ENCODE peak calls at places on chromosomes 13 and 19, in nine cellular contexts. One of them, this sample, is unnamed.

GRCh38 chr13:39540929-39541605 is 61.9 kb downstream of the LHFPL6 start:
- DNase-seq in neural progenitor cell: no peak
- DNase-seq in iris pigment epithelial cell: no peak
- DNase-seq in substantia nigra: no peak
- DNase-seq in A549: no peak
- DNase-seq in activated T-helper 2 cell treated with anti-CD3 and anti-CD28 coated beads, Interferon-gamma antibody, Interleukin-2, Interleukin-4, amounts not matched to agents 10 μg/mL and 5 μg/mL and 100 μg/mL, durations not matched to agents 14 hours and 24 hours and 36 hours: no peak
- DNase-seq in GM12865: no peak
- DNase-seq in islet precursor cell: no peak
- DNase-seq in GM23338: no peak
- DNase-seq in this sample: no peak

GRCh38 chr13:91101436-91101835 is 246.1 kb upstream of the MIR17HG start:
- DNase-seq in neural progenitor cell: peak
- DNase-seq in iris pigment epithelial cell: no peak
- DNase-seq in substantia nigra: no peak
- DNase-seq in A549: no peak
- DNase-seq in activated T-helper 2 cell treated with anti-CD3 and anti-CD28 coated beads, Interferon-gamma antibody, Interleukin-2, Interleukin-4, amounts not matched to agents 10 μg/mL and 5 μg/mL and 100 μg/mL, durations not matched to agents 14 hours and 24 hours and 36 hours: no peak
- DNase-seq in GM12865: no peak
- DNase-seq in islet precursor cell: no peak
- DNase-seq in GM23338: peak
- DNase-seq in this sample: no peak

GRCh38 chr13:43935878-43936277 is 56.2 kb downstream of the LACC1 start:
- DNase-seq in neural progenitor cell: no peak
- DNase-seq in iris pigment epithelial cell: no peak
- DNase-seq in substantia nigra: no peak
- DNase-seq in A549: no peak
- DNase-seq in activated T-helper 2 cell treated with anti-CD3 and anti-CD28 coated beads, Interferon-gamma antibody, Interleukin-2, Interleukin-4, amounts not matched to agents 10 μg/mL and 5 μg/mL and 100 μg/mL, durations not matched to agents 14 hours and 24 hours and 36 hours: no peak
- DNase-seq in GM12865: no peak
- DNase-seq in islet precursor cell: no peak
- DNase-seq in GM23338: no peak
- DNase-seq in this sample: no peak

GRCh38 chr19:58480831-58481230 is 4.7 kb downstream of the ZNF446 start:
- DNase-seq in neural progenitor cell: no peak
- DNase-seq in iris pigment epithelial cell: no peak
- DNase-seq in substantia nigra: no peak
- DNase-seq in A549: no peak
- DNase-seq in activated T-helper 2 cell treated with anti-CD3 and anti-CD28 coated beads, Interferon-gamma antibody, Interleukin-2, Interleukin-4, amounts not matched to agents 10 μg/mL and 5 μg/mL and 100 μg/mL, durations not matched to agents 14 hours and 24 hours and 36 hours: no peak
- DNase-seq in GM12865: no peak
- DNase-seq in islet precursor cell: no peak
- DNase-seq in GM23338: no peak
- DNase-seq in this sample: no peak

GRCh38 chr13:54733639-54734038 is 1705.0 kb downstream of the OLFM4 start:
- DNase-seq in neural progenitor cell: peak
- DNase-seq in iris pigment epithelial cell: no peak
- DNase-seq in substantia nigra: no peak
- DNase-seq in A549: peak
- DNase-seq in activated T-helper 2 cell treated with anti-CD3 and anti-CD28 coated beads, Interferon-gamma antibody, Interleukin-2, Interleukin-4, amounts not matched to agents 10 μg/mL and 5 μg/mL and 100 μg/mL, durations not matched to agents 14 hours and 24 hours and 36 hours: no peak
- DNase-seq in GM12865: no peak
- DNase-seq in islet precursor cell: peak
- DNase-seq in GM23338: peak
- DNase-seq in this sample: peak

GRCh38 chr19:35607661-35608060 is 4.9 kb upstream of the HAUS5 start:
- DNase-seq in neural progenitor cell: no peak
- DNase-seq in iris pigment epithelial cell: no peak
- DNase-seq in substantia nigra: no peak
- DNase-seq in A549: no peak
- DNase-seq in activated T-helper 2 cell treated with anti-CD3 and anti-CD28 coated beads, Interferon-gamma antibody, Interleukin-2, Interleukin-4, amounts not matched to agents 10 μg/mL and 5 μg/mL and 100 μg/mL, durations not matched to agents 14 hours and 24 hours and 36 hours: no peak
- DNase-seq in GM12865: no peak
- DNase-seq in islet precursor cell: no peak
- DNase-seq in GM23338: no peak
- DNase-seq in this sample: no peak

GRCh38 chr19:2984196-2984490 is 6.8 kb downstream of the TLE6 start:
- DNase-seq in neural progenitor cell: no peak
- DNase-seq in iris pigment epithelial cell: no peak
- DNase-seq in substantia nigra: no peak
- DNase-seq in A549: no peak
- DNase-seq in activated T-helper 2 cell treated with anti-CD3 and anti-CD28 coated beads, Interferon-gamma antibody, Interleukin-2, Interleukin-4, amounts not matched to agents 10 μg/mL and 5 μg/mL and 100 μg/mL, durations not matched to agents 14 hours and 24 hours and 36 hours: no peak
- DNase-seq in GM12865: no peak
- DNase-seq in islet precursor cell: no peak
- DNase-seq in GM23338: no peak
- DNase-seq in this sample: no peak

GRCh38 chr13:90538063-90538462 is 809.4 kb upstream of the MIR17HG start:
- DNase-seq in neural progenitor cell: no peak
- DNase-seq in iris pigment epithelial cell: no peak
- DNase-seq in substantia nigra: no peak
- DNase-seq in A549: no peak
- DNase-seq in activated T-helper 2 cell treated with anti-CD3 and anti-CD28 coated beads, Interferon-gamma antibody, Interleukin-2, Interleukin-4, amounts not matched to agents 10 μg/mL and 5 μg/mL and 100 μg/mL, durations not matched to agents 14 hours and 24 hours and 36 hours: no peak
- DNase-seq in GM12865: no peak
- DNase-seq in islet precursor cell: no peak
- DNase-seq in GM23338: no peak
- DNase-seq in this sample: no peak

GRCh38 chr13:52999093-52999696 is 29.4 kb upstream of the OLFM4 start:
- DNase-seq in neural progenitor cell: no peak
- DNase-seq in iris pigment epithelial cell: no peak
- DNase-seq in substantia nigra: no peak
- DNase-seq in A549: no peak
- DNase-seq in activated T-helper 2 cell treated with anti-CD3 and anti-CD28 coated beads, Interferon-gamma antibody, Interleukin-2, Interleukin-4, amounts not matched to agents 10 μg/mL and 5 μg/mL and 100 μg/mL, durations not matched to agents 14 hours and 24 hours and 36 hours: no peak
- DNase-seq in GM12865: no peak
- DNase-seq in islet precursor cell: no peak
- DNase-seq in GM23338: no peak
- DNase-seq in this sample: peak

GRCh38 chr19:35903550-35904179 is 1.3 kb downstream of the HCST start:
- DNase-seq in neural progenitor cell: peak
- DNase-seq in iris pigment epithelial cell: peak
- DNase-seq in substantia nigra: peak
- DNase-seq in A549: peak
- DNase-seq in activated T-helper 2 cell treated with anti-CD3 and anti-CD28 coated beads, Interferon-gamma antibody, Interleukin-2, Interleukin-4, amounts not matched to agents 10 μg/mL and 5 μg/mL and 100 μg/mL, durations not matched to agents 14 hours and 24 hours and 36 hours: peak
- DNase-seq in GM12865: peak
- DNase-seq in islet precursor cell: peak
- DNase-seq in GM23338: peak
- DNase-seq in this sample: peak

GRCh38 chr13:96994030-96994848 is at the start of gene OXGR1:
- DNase-seq in neural progenitor cell: peak
- DNase-seq in iris pigment epithelial cell: no peak
- DNase-seq in substantia nigra: no peak
- DNase-seq in A549: no peak
- DNase-seq in activated T-helper 2 cell treated with anti-CD3 and anti-CD28 coated beads, Interferon-gamma antibody, Interleukin-2, Interleukin-4, amounts not matched to agents 10 μg/mL and 5 μg/mL and 100 μg/mL, durations not matched to agents 14 hours and 24 hours and 36 hours: no peak
- DNase-seq in GM12865: no peak
- DNase-seq in islet precursor cell: peak
- DNase-seq in GM23338: peak
- DNase-seq in this sample: no peak

GRCh38 chr13:77779461-77780272 is 82.2 kb downstream of the SLAIN1 start:
- DNase-seq in neural progenitor cell: peak
- DNase-seq in iris pigment epithelial cell: peak
- DNase-seq in substantia nigra: no peak
- DNase-seq in A549: peak
- DNase-seq in activated T-helper 2 cell treated with anti-CD3 and anti-CD28 coated beads, Interferon-gamma antibody, Interleukin-2, Interleukin-4, amounts not matched to agents 10 μg/mL and 5 μg/mL and 100 μg/mL, durations not matched to agents 14 hours and 24 hours and 36 hours: no peak
- DNase-seq in GM12865: peak
- DNase-seq in islet precursor cell: peak
- DNase-seq in GM23338: peak
- DNase-seq in this sample: peak

GRCh38 chr19:54357381-54357780 is 7.3 kb downstream of the LAIR1 start:
- DNase-seq in neural progenitor cell: no peak
- DNase-seq in iris pigment epithelial cell: no peak
- DNase-seq in substantia nigra: no peak
- DNase-seq in A549: no peak
- DNase-seq in activated T-helper 2 cell treated with anti-CD3 and anti-CD28 coated beads, Interferon-gamma antibody, Interleukin-2, Interleukin-4, amounts not matched to agents 10 μg/mL and 5 μg/mL and 100 μg/mL, durations not matched to agents 14 hours and 24 hours and 36 hours: no peak
- DNase-seq in GM12865: no peak
- DNase-seq in islet precursor cell: no peak
- DNase-seq in GM23338: peak
- DNase-seq in this sample: no peak

GRCh38 chr19:44848036-44848804 is 2.1 kb downstream of the NECTIN2 start:
- DNase-seq in neural progenitor cell: peak
- DNase-seq in iris pigment epithelial cell: peak
- DNase-seq in substantia nigra: no peak
- DNase-seq in A549: no peak
- DNase-seq in activated T-helper 2 cell treated with anti-CD3 and anti-CD28 coated beads, Interferon-gamma antibody, Interleukin-2, Interleukin-4, amounts not matched to agents 10 μg/mL and 5 μg/mL and 100 μg/mL, durations not matched to agents 14 hours and 24 hours and 36 hours: no peak
- DNase-seq in GM12865: no peak
- DNase-seq in islet precursor cell: peak
- DNase-seq in GM23338: peak
- DNase-seq in this sample: no peak

GRCh38 chr19:50025794-50026549 is at the start of gene ZNF473:
- DNase-seq in neural progenitor cell: peak
- DNase-seq in iris pigment epithelial cell: peak
- DNase-seq in substantia nigra: peak
- DNase-seq in A549: peak
- DNase-seq in activated T-helper 2 cell treated with anti-CD3 and anti-CD28 coated beads, Interferon-gamma antibody, Interleukin-2, Interleukin-4, amounts not matched to agents 10 μg/mL and 5 μg/mL and 100 μg/mL, durations not matched to agents 14 hours and 24 hours and 36 hours: peak
- DNase-seq in GM12865: peak
- DNase-seq in islet precursor cell: peak
- DNase-seq in GM23338: peak
- DNase-seq in this sample: peak

GRCh38 chr19:35775298-35776101 is at the start of gene ARHGAP33:
- DNase-seq in neural progenitor cell: peak
- DNase-seq in iris pigment epithelial cell: peak
- DNase-seq in substantia nigra: peak
- DNase-seq in A549: peak
- DNase-seq in activated T-helper 2 cell treated with anti-CD3 and anti-CD28 coated beads, Interferon-gamma antibody, Interleukin-2, Interleukin-4, amounts not matched to agents 10 μg/mL and 5 μg/mL and 100 μg/mL, durations not matched to agents 14 hours and 24 hours and 36 hours: peak
- DNase-seq in GM12865: peak
- DNase-seq in islet precursor cell: peak
- DNase-seq in GM23338: peak
- DNase-seq in this sample: peak

GRCh38 chr13:102774210-102774560 is 599 bp upstream of the TEX30 start:
- DNase-seq in neural progenitor cell: no peak
- DNase-seq in iris pigment epithelial cell: no peak
- DNase-seq in substantia nigra: peak
- DNase-seq in A549: no peak
- DNase-seq in activated T-helper 2 cell treated with anti-CD3 and anti-CD28 coated beads, Interferon-gamma antibody, Interleukin-2, Interleukin-4, amounts not matched to agents 10 μg/mL and 5 μg/mL and 100 μg/mL, durations not matched to agents 14 hours and 24 hours and 36 hours: no peak
- DNase-seq in GM12865: no peak
- DNase-seq in islet precursor cell: no peak
- DNase-seq in GM23338: no peak
- DNase-seq in this sample: no peak

GRCh38 chr13:109196896-109197295 is 567.5 kb downstream of the MYO16 start:
- DNase-seq in neural progenitor cell: peak
- DNase-seq in iris pigment epithelial cell: no peak
- DNase-seq in substantia nigra: no peak
- DNase-seq in A549: no peak
- DNase-seq in activated T-helper 2 cell treated with anti-CD3 and anti-CD28 coated beads, Interferon-gamma antibody, Interleukin-2, Interleukin-4, amounts not matched to agents 10 μg/mL and 5 μg/mL and 100 μg/mL, durations not matched to agents 14 hours and 24 hours and 36 hours: no peak
- DNase-seq in GM12865: no peak
- DNase-seq in islet precursor cell: no peak
- DNase-seq in GM23338: peak
- DNase-seq in this sample: no peak

GRCh38 chr19:45424191-45425058 is 708 bp upstream of the ERCC1 start:
- DNase-seq in neural progenitor cell: peak
- DNase-seq in iris pigment epithelial cell: peak
- DNase-seq in substantia nigra: no peak
- DNase-seq in A549: peak
- DNase-seq in activated T-helper 2 cell treated with anti-CD3 and anti-CD28 coated beads, Interferon-gamma antibody, Interleukin-2, Interleukin-4, amounts not matched to agents 10 μg/mL and 5 μg/mL and 100 μg/mL, durations not matched to agents 14 hours and 24 hours and 36 hours: no peak
- DNase-seq in GM12865: peak
- DNase-seq in islet precursor cell: peak
- DNase-seq in GM23338: peak
- DNase-seq in this sample: peak

GRCh38 chr19:37867831-37868230 is 38.6 kb downstream of the WDR87 start:
- DNase-seq in neural progenitor cell: no peak
- DNase-seq in iris pigment epithelial cell: peak
- DNase-seq in substantia nigra: no peak
- DNase-seq in A549: peak
- DNase-seq in activated T-helper 2 cell treated with anti-CD3 and anti-CD28 coated beads, Interferon-gamma antibody, Interleukin-2, Interleukin-4, amounts not matched to agents 10 μg/mL and 5 μg/mL and 100 μg/mL, durations not matched to agents 14 hours and 24 hours and 36 hours: no peak
- DNase-seq in GM12865: no peak
- DNase-seq in islet precursor cell: no peak
- DNase-seq in GM23338: no peak
- DNase-seq in this sample: peak

GRCh38 chr19:743168-743687 is 7.7 kb upstream of the MISP start:
- DNase-seq in neural progenitor cell: no peak
- DNase-seq in iris pigment epithelial cell: no peak
- DNase-seq in substantia nigra: no peak
- DNase-seq in A549: no peak
- DNase-seq in activated T-helper 2 cell treated with anti-CD3 and anti-CD28 coated beads, Interferon-gamma antibody, Interleukin-2, Interleukin-4, amounts not matched to agents 10 μg/mL and 5 μg/mL and 100 μg/mL, durations not matched to agents 14 hours and 24 hours and 36 hours: no peak
- DNase-seq in GM12865: peak
- DNase-seq in islet precursor cell: no peak
- DNase-seq in GM23338: peak
- DNase-seq in this sample: no peak

GRCh38 chr13:99074693-99075092 is 96.8 kb upstream of the DOCK9 start:
- DNase-seq in neural progenitor cell: no peak
- DNase-seq in iris pigment epithelial cell: no peak
- DNase-seq in substantia nigra: no peak
- DNase-seq in A549: no peak
- DNase-seq in activated T-helper 2 cell treated with anti-CD3 and anti-CD28 coated beads, Interferon-gamma antibody, Interleukin-2, Interleukin-4, amounts not matched to agents 10 μg/mL and 5 μg/mL and 100 μg/mL, durations not matched to agents 14 hours and 24 hours and 36 hours: no peak
- DNase-seq in GM12865: no peak
- DNase-seq in islet precursor cell: no peak
- DNase-seq in GM23338: no peak
- DNase-seq in this sample: no peak

GRCh38 chr13:110400786-110401533 is 93.9 kb downstream of the COL4A2 start:
- DNase-seq in neural progenitor cell: no peak
- DNase-seq in iris pigment epithelial cell: peak
- DNase-seq in substantia nigra: no peak
- DNase-seq in A549: no peak
- DNase-seq in activated T-helper 2 cell treated with anti-CD3 and anti-CD28 coated beads, Interferon-gamma antibody, Interleukin-2, Interleukin-4, amounts not matched to agents 10 μg/mL and 5 μg/mL and 100 μg/mL, durations not matched to agents 14 hours and 24 hours and 36 hours: no peak
- DNase-seq in GM12865: no peak
- DNase-seq in islet precursor cell: no peak
- DNase-seq in GM23338: no peak
- DNase-seq in this sample: no peak

GRCh38 chr13:40193290-40194203 is 472.9 kb downstream of the FOXO1 start:
- DNase-seq in neural progenitor cell: no peak
- DNase-seq in iris pigment epithelial cell: no peak
- DNase-seq in substantia nigra: peak
- DNase-seq in A549: no peak
- DNase-seq in activated T-helper 2 cell treated with anti-CD3 and anti-CD28 coated beads, Interferon-gamma antibody, Interleukin-2, Interleukin-4, amounts not matched to agents 10 μg/mL and 5 μg/mL and 100 μg/mL, durations not matched to agents 14 hours and 24 hours and 36 hours: no peak
- DNase-seq in GM12865: no peak
- DNase-seq in islet precursor cell: no peak
- DNase-seq in GM23338: no peak
- DNase-seq in this sample: no peak

GRCh38 chr19:10309423-10309822 is at the start of gene ZGLP1:
- DNase-seq in neural progenitor cell: no peak
- DNase-seq in iris pigment epithelial cell: no peak
- DNase-seq in substantia nigra: no peak
- DNase-seq in A549: no peak
- DNase-seq in activated T-helper 2 cell treated with anti-CD3 and anti-CD28 coated beads, Interferon-gamma antibody, Interleukin-2, Interleukin-4, amounts not matched to agents 10 μg/mL and 5 μg/mL and 100 μg/mL, durations not matched to agents 14 hours and 24 hours and 36 hours: no peak
- DNase-seq in GM12865: no peak
- DNase-seq in islet precursor cell: no peak
- DNase-seq in GM23338: no peak
- DNase-seq in this sample: no peak

GRCh38 chr13:24615911-24616472 is 64.2 kb upstream of the ATP12A start:
- DNase-seq in neural progenitor cell: no peak
- DNase-seq in iris pigment epithelial cell: no peak
- DNase-seq in substantia nigra: no peak
- DNase-seq in A549: no peak
- DNase-seq in activated T-helper 2 cell treated with anti-CD3 and anti-CD28 coated beads, Interferon-gamma antibody, Interleukin-2, Interleukin-4, amounts not matched to agents 10 μg/mL and 5 μg/mL and 100 μg/mL, durations not matched to agents 14 hours and 24 hours and 36 hours: no peak
- DNase-seq in GM12865: no peak
- DNase-seq in islet precursor cell: peak
- DNase-seq in GM23338: no peak
- DNase-seq in this sample: no peak

GRCh38 chr19:13347351-13347750 is 158.9 kb downstream of the CACNA1A start:
- DNase-seq in neural progenitor cell: no peak
- DNase-seq in iris pigment epithelial cell: no peak
- DNase-seq in substantia nigra: no peak
- DNase-seq in A549: no peak
- DNase-seq in activated T-helper 2 cell treated with anti-CD3 and anti-CD28 coated beads, Interferon-gamma antibody, Interleukin-2, Interleukin-4, amounts not matched to agents 10 μg/mL and 5 μg/mL and 100 μg/mL, durations not matched to agents 14 hours and 24 hours and 36 hours: no peak
- DNase-seq in GM12865: no peak
- DNase-seq in islet precursor cell: no peak
- DNase-seq in GM23338: no peak
- DNase-seq in this sample: no peak

GRCh38 chr19:19531951-19532805 is 3.5 kb downstream of the YJEFN3 start:
- DNase-seq in neural progenitor cell: peak
- DNase-seq in iris pigment epithelial cell: peak
- DNase-seq in substantia nigra: peak
- DNase-seq in A549: peak
- DNase-seq in activated T-helper 2 cell treated with anti-CD3 and anti-CD28 coated beads, Interferon-gamma antibody, Interleukin-2, Interleukin-4, amounts not matched to agents 10 μg/mL and 5 μg/mL and 100 μg/mL, durations not matched to agents 14 hours and 24 hours and 36 hours: peak
- DNase-seq in GM12865: peak
- DNase-seq in islet precursor cell: peak
- DNase-seq in GM23338: peak
- DNase-seq in this sample: peak

GRCh38 chr19:1492474-1493006 is 1.6 kb downstream of the REEP6 start:
- DNase-seq in neural progenitor cell: no peak
- DNase-seq in iris pigment epithelial cell: no peak
- DNase-seq in substantia nigra: no peak
- DNase-seq in A549: no peak
- DNase-seq in activated T-helper 2 cell treated with anti-CD3 and anti-CD28 coated beads, Interferon-gamma antibody, Interleukin-2, Interleukin-4, amounts not matched to agents 10 μg/mL and 5 μg/mL and 100 μg/mL, durations not matched to agents 14 hours and 24 hours and 36 hours: no peak
- DNase-seq in GM12865: no peak
- DNase-seq in islet precursor cell: no peak
- DNase-seq in GM23338: no peak
- DNase-seq in this sample: no peak

GRCh38 chr19:38676023-38676877 is 28.8 kb downstream of the ACTN4 start:
- DNase-seq in neural progenitor cell: no peak
- DNase-seq in iris pigment epithelial cell: peak
- DNase-seq in substantia nigra: no peak
- DNase-seq in A549: no peak
- DNase-seq in activated T-helper 2 cell treated with anti-CD3 and anti-CD28 coated beads, Interferon-gamma antibody, Interleukin-2, Interleukin-4, amounts not matched to agents 10 μg/mL and 5 μg/mL and 100 μg/mL, durations not matched to agents 14 hours and 24 hours and 36 hours: no peak
- DNase-seq in GM12865: peak
- DNase-seq in islet precursor cell: peak
- DNase-seq in GM23338: no peak
- DNase-seq in this sample: no peak

GRCh38 chr13:102694944-102695343 is at the start of gene METTL21C:
- DNase-seq in neural progenitor cell: no peak
- DNase-seq in iris pigment epithelial cell: no peak
- DNase-seq in substantia nigra: no peak
- DNase-seq in A549: no peak
- DNase-seq in activated T-helper 2 cell treated with anti-CD3 and anti-CD28 coated beads, Interferon-gamma antibody, Interleukin-2, Interleukin-4, amounts not matched to agents 10 μg/mL and 5 μg/mL and 100 μg/mL, durations not matched to agents 14 hours and 24 hours and 36 hours: no peak
- DNase-seq in GM12865: no peak
- DNase-seq in islet precursor cell: no peak
- DNase-seq in GM23338: no peak
- DNase-seq in this sample: no peak